ENCODE peak calls at places on chromosome 1, in ten cellular contexts. One of them, this sample, is unnamed. For H3K4me1, the result is how much of the 10 kb centered on the place peaks cover.

GRCh38 chr1:163870666-163871065 is 548.9 kb downstream of the NUF2 start:
- DNase-seq in left ventricle myocardium inferior: no peak
- DNase-seq in foreskin keratinocyte: peak
- DNase-seq in CD8-positive, alpha-beta memory T cell: no peak
- DNase-seq in A549: no peak
- DNase-seq in stomach: no peak
- DNase-seq in NT2/D1: no peak
- DNase-seq in GM23248: peak
- DNase-seq in uterus: no peak
- DNase-seq in breast epithelium: no peak
- DNase-seq in this sample: no peak

GRCh38 chr1:41914515-41914914 is 4.2 kb downstream of the HIVEP3 start:
- DNase-seq in left ventricle myocardium inferior: no peak
- DNase-seq in A549: no peak
- DNase-seq in breast epithelium: no peak
- DNase-seq in NT2/D1: no peak
- DNase-seq in CD8-positive, alpha-beta memory T cell: no peak
- DNase-seq in GM23248: no peak
- DNase-seq in foreskin keratinocyte: no peak
- DNase-seq in uterus: no peak
- DNase-seq in stomach: no peak
- DNase-seq in this sample: no peak

GRCh38 chr1:164651378-164651951 is 92.5 kb downstream of the PBX1 start:
- DNase-seq in foreskin keratinocyte: no peak
- DNase-seq in breast epithelium: no peak
- DNase-seq in NT2/D1: no peak
- DNase-seq in stomach: peak
- DNase-seq in GM23248: peak
- DNase-seq in CD8-positive, alpha-beta memory T cell: peak
- DNase-seq in left ventricle myocardium inferior: no peak
- DNase-seq in A549: peak
- DNase-seq in uterus: no peak
- DNase-seq in this sample: peak

GRCh38 chr1:184825571-184825970 is 70.9 kb upstream of the EDEM3 start:
- DNase-seq in NT2/D1: no peak
- DNase-seq in GM23248: no peak
- DNase-seq in left ventricle myocardium inferior: no peak
- DNase-seq in CD8-positive, alpha-beta memory T cell: no peak
- DNase-seq in breast epithelium: no peak
- DNase-seq in A549: no peak
- DNase-seq in foreskin keratinocyte: no peak
- DNase-seq in uterus: no peak
- DNase-seq in stomach: no peak
- DNase-seq in this sample: no peak

GRCh38 chr1:160261526-160261877 is 847 bp downstream of the DCAF8 start:
- DNase-seq in NT2/D1: no peak
- DNase-seq in foreskin keratinocyte: peak
- DNase-seq in stomach: peak
- DNase-seq in CD8-positive, alpha-beta memory T cell: peak
- DNase-seq in left ventricle myocardium inferior: no peak
- DNase-seq in uterus: no peak
- DNase-seq in breast epithelium: no peak
- DNase-seq in A549: peak
- DNase-seq in GM23248: peak
- DNase-seq in this sample: peak

GRCh38 chr1:109838838-109839240 is 71.8 kb upstream of the CSF1 start:
- DNase-seq in stomach: no peak
- DNase-seq in A549: peak
- DNase-seq in NT2/D1: no peak
- DNase-seq in GM23248: peak
- DNase-seq in breast epithelium: no peak
- DNase-seq in CD8-positive, alpha-beta memory T cell: no peak
- DNase-seq in uterus: no peak
- DNase-seq in left ventricle myocardium inferior: no peak
- DNase-seq in foreskin keratinocyte: no peak
- DNase-seq in this sample: peak

GRCh38 chr1:230174765-230175747 is 108.0 kb downstream of the GALNT2 start:
- DNase-seq in A549: no peak
- DNase-seq in CD8-positive, alpha-beta memory T cell: no peak
- DNase-seq in foreskin keratinocyte: no peak
- DNase-seq in uterus: no peak
- DNase-seq in NT2/D1: no peak
- DNase-seq in breast epithelium: no peak
- DNase-seq in left ventricle myocardium inferior: no peak
- DNase-seq in GM23248: no peak
- DNase-seq in stomach: no peak
- DNase-seq in this sample: peak

GRCh38 chr1:172460901-172461315 is 17.0 kb upstream of the PIGC start:
- DNase-seq in left ventricle myocardium inferior: no peak
- DNase-seq in CD8-positive, alpha-beta memory T cell: no peak
- DNase-seq in uterus: no peak
- DNase-seq in NT2/D1: no peak
- DNase-seq in GM23248: no peak
- DNase-seq in stomach: no peak
- DNase-seq in breast epithelium: no peak
- DNase-seq in foreskin keratinocyte: no peak
- DNase-seq in A549: peak
- DNase-seq in this sample: no peak

GRCh38 chr1:56132520-56132919 is 446.8 kb downstream of the PLPP3 start:
- DNase-seq in NT2/D1: no peak
- DNase-seq in GM23248: no peak
- DNase-seq in uterus: no peak
- DNase-seq in left ventricle myocardium inferior: no peak
- DNase-seq in CD8-positive, alpha-beta memory T cell: no peak
- DNase-seq in A549: no peak
- DNase-seq in stomach: no peak
- DNase-seq in breast epithelium: no peak
- DNase-seq in foreskin keratinocyte: no peak
- DNase-seq in this sample: no peak

GRCh38 chr1:202143011-202143767 is 1.3 kb downstream of the ARL8A start:
- DNase-seq in CD8-positive, alpha-beta memory T cell: peak
- DNase-seq in uterus: no peak
- DNase-seq in foreskin keratinocyte: no peak
- DNase-seq in A549: no peak
- DNase-seq in GM23248: peak
- DNase-seq in breast epithelium: no peak
- DNase-seq in left ventricle myocardium inferior: peak
- DNase-seq in NT2/D1: no peak
- DNase-seq in stomach: no peak
- DNase-seq in this sample: no peak

GRCh38 chr1:201019321-201019977 is 4.1 kb downstream of the KIF21B start:
- DNase-seq in NT2/D1: no peak
- DNase-seq in A549: peak
- DNase-seq in GM23248: peak
- DNase-seq in stomach: peak
- DNase-seq in CD8-positive, alpha-beta memory T cell: peak
- DNase-seq in foreskin keratinocyte: peak
- DNase-seq in left ventricle myocardium inferior: peak
- DNase-seq in uterus: no peak
- DNase-seq in breast epithelium: no peak
- DNase-seq in this sample: no peak

GRCh38 chr1:244802556-244803239 is 32.8 kb upstream of the COX20 start:
- DNase-seq in CD8-positive, alpha-beta memory T cell: no peak
- DNase-seq in left ventricle myocardium inferior: no peak
- DNase-seq in GM23248: no peak
- DNase-seq in A549: no peak
- DNase-seq in NT2/D1: no peak
- DNase-seq in stomach: no peak
- DNase-seq in uterus: no peak
- DNase-seq in foreskin keratinocyte: no peak
- DNase-seq in breast epithelium: peak
- DNase-seq in this sample: no peak

GRCh38 chr1:33612877-33613487 is 140.5 kb downstream of the ZSCAN20 start:
- DNase-seq in A549: peak
- DNase-seq in foreskin keratinocyte: peak
- DNase-seq in stomach: peak
- DNase-seq in left ventricle myocardium inferior: peak
- DNase-seq in uterus: no peak
- DNase-seq in breast epithelium: no peak
- DNase-seq in GM23248: peak
- DNase-seq in CD8-positive, alpha-beta memory T cell: no peak
- DNase-seq in NT2/D1: peak
- DNase-seq in this sample: peak

GRCh38 chr1:234963904-234964702 is 164.5 kb downstream of the TOMM20 start:
- DNase-seq in foreskin keratinocyte: no peak
- DNase-seq in A549: peak
- DNase-seq in left ventricle myocardium inferior: peak
- DNase-seq in NT2/D1: no peak
- DNase-seq in GM23248: no peak
- DNase-seq in uterus: no peak
- DNase-seq in CD8-positive, alpha-beta memory T cell: no peak
- DNase-seq in stomach: peak
- DNase-seq in breast epithelium: no peak
- DNase-seq in this sample: no peak
- H3K4me1 ChIP-seq in foreskin keratinocyte: under half
- H3K4me1 ChIP-seq in A549: half or more
- H3K4me1 ChIP-seq in left ventricle myocardium inferior: half or more
- H3K4me1 ChIP-seq in NT2/D1: under half
- H3K4me1 ChIP-seq in GM23248: under half
- H3K4me1 ChIP-seq in uterus: under half
- H3K4me1 ChIP-seq in CD8-positive, alpha-beta memory T cell: half or more
- H3K4me1 ChIP-seq in stomach: half or more
- H3K4me1 ChIP-seq in breast epithelium: under half
- H3K4me1 ChIP-seq in this sample: half or more

GRCh38 chr1:54135436-54136120 is 17.2 kb downstream of the CDCP2 start:
- DNase-seq in A549: no peak
- DNase-seq in GM23248: peak
- DNase-seq in left ventricle myocardium inferior: no peak
- DNase-seq in NT2/D1: peak
- DNase-seq in foreskin keratinocyte: no peak
- DNase-seq in stomach: no peak
- DNase-seq in CD8-positive, alpha-beta memory T cell: no peak
- DNase-seq in uterus: no peak
- DNase-seq in breast epithelium: no peak
- DNase-seq in this sample: peak

GRCh38 chr1:54137532-54138061 is 15.2 kb downstream of the CDCP2 start:
- DNase-seq in breast epithelium: no peak
- DNase-seq in NT2/D1: no peak
- DNase-seq in uterus: peak
- DNase-seq in foreskin keratinocyte: no peak
- DNase-seq in A549: no peak
- DNase-seq in left ventricle myocardium inferior: no peak
- DNase-seq in GM23248: peak
- DNase-seq in stomach: no peak
- DNase-seq in CD8-positive, alpha-beta memory T cell: no peak
- DNase-seq in this sample: no peak

GRCh38 chr1:54134301-54134700 is 18.5 kb downstream of the CDCP2 start:
- DNase-seq in uterus: no peak
- DNase-seq in GM23248: no peak
- DNase-seq in NT2/D1: no peak
- DNase-seq in CD8-positive, alpha-beta memory T cell: no peak
- DNase-seq in breast epithelium: no peak
- DNase-seq in left ventricle myocardium inferior: no peak
- DNase-seq in foreskin keratinocyte: no peak
- DNase-seq in stomach: no peak
- DNase-seq in A549: no peak
- DNase-seq in this sample: no peak

GRCh38 chr1:54136963-54137531 is 15.8 kb downstream of the CDCP2 start:
- DNase-seq in breast epithelium: no peak
- DNase-seq in left ventricle myocardium inferior: no peak
- DNase-seq in stomach: no peak
- DNase-seq in uterus: no peak
- DNase-seq in foreskin keratinocyte: no peak
- DNase-seq in GM23248: no peak
- DNase-seq in NT2/D1: no peak
- DNase-seq in A549: no peak
- DNase-seq in CD8-positive, alpha-beta memory T cell: no peak
- DNase-seq in this sample: no peak

DNA sequence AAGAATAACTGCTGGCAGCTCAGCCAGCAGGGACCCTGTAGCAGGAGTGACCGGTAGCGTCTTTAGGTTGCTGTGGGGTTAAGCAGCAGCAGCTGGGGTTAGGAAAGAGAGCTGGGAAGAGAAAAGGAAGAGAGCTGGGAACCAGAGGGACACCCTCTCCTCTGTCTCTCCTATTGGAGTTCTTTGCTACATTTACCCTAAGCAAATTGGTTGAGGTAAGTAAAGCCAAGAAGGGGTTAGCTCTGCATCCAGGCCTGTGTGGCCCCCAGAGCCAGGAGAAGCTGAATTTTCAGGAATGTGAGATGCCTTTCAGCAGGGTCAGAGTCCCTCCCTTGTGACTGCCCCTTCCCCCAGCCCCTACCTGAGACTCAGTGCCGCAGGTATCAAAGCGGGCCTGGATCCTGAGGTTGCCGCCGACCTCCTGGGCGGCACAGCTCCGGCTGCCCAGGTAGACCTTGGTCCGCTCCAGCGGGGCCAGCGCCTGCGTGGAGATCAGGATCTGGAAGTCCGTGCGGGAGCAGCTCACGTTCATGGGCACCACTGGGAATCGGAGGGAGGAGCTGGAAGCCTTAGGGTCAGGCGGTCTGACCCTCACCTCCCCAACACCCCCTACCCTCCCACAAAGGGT is 16.4 kb downstream of the CDCP2 start:
- DNase-seq in A549: no peak
- DNase-seq in GM23248: no peak
- DNase-seq in breast epithelium: no peak
- DNase-seq in NT2/D1: no peak
- DNase-seq in stomach: no peak
- DNase-seq in CD8-positive, alpha-beta memory T cell: no peak
- DNase-seq in left ventricle myocardium inferior: no peak
- DNase-seq in uterus: no peak
- DNase-seq in foreskin keratinocyte: no peak
- DNase-seq in this sample: no peak
- H3K4me1 ChIP-seq in A549: under half
- H3K4me1 ChIP-seq in GM23248: under half
- H3K4me1 ChIP-seq in breast epithelium: under half
- H3K4me1 ChIP-seq in NT2/D1: under half
- H3K4me1 ChIP-seq in stomach: under half
- H3K4me1 ChIP-seq in CD8-positive, alpha-beta memory T cell: under half
- H3K4me1 ChIP-seq in left ventricle myocardium inferior: under half
- H3K4me1 ChIP-seq in uterus: under half
- H3K4me1 ChIP-seq in foreskin keratinocyte: under half
- H3K4me1 ChIP-seq in this sample: half or more

DNA sequence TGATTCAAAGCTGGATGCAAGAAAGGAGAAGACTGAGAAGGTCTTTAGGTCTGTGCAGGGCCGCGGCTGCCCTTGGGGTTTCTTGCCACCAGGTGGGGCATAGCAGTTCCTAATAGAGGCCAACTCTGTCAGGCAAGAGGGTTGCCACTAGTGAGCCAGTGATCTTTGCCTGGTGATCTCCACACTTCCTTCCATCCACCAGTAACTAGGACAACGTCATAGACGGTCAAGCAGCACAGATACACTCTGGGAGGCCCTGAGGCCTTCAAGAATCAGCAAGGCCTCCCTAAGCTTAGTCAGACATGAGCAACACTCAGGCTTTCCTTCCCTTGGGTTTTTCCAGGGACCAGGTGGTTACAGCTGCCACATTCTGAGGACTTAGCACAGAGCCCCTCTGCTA is 32.9 kb upstream of the ATP2B4 start:
- DNase-seq in NT2/D1: no peak
- DNase-seq in foreskin keratinocyte: peak
- DNase-seq in CD8-positive, alpha-beta memory T cell: peak
- DNase-seq in left ventricle myocardium inferior: no peak
- DNase-seq in A549: peak
- DNase-seq in breast epithelium: no peak
- DNase-seq in stomach: peak
- DNase-seq in GM23248: peak
- DNase-seq in uterus: no peak
- DNase-seq in this sample: no peak
- H3K4me1 ChIP-seq in NT2/D1: under half
- H3K4me1 ChIP-seq in foreskin keratinocyte: under half
- H3K4me1 ChIP-seq in CD8-positive, alpha-beta memory T cell: under half
- H3K4me1 ChIP-seq in left ventricle myocardium inferior: under half
- H3K4me1 ChIP-seq in A549: under half
- H3K4me1 ChIP-seq in breast epithelium: under half
- H3K4me1 ChIP-seq in stomach: under half
- H3K4me1 ChIP-seq in GM23248: under half
- H3K4me1 ChIP-seq in uterus: under half
- H3K4me1 ChIP-seq in this sample: half or more

GRCh38 chr1:68431076-68431475 is 18.7 kb downstream of the RPE65 start:
- DNase-seq in NT2/D1: no peak
- DNase-seq in A549: no peak
- DNase-seq in stomach: no peak
- DNase-seq in CD8-positive, alpha-beta memory T cell: no peak
- DNase-seq in GM23248: no peak
- DNase-seq in left ventricle myocardium inferior: no peak
- DNase-seq in foreskin keratinocyte: no peak
- DNase-seq in uterus: no peak
- DNase-seq in breast epithelium: no peak
- DNase-seq in this sample: no peak
- H3K4me1 ChIP-seq in NT2/D1: under half
- H3K4me1 ChIP-seq in A549: under half
- H3K4me1 ChIP-seq in stomach: under half
- H3K4me1 ChIP-seq in CD8-positive, alpha-beta memory T cell: under half
- H3K4me1 ChIP-seq in GM23248: under half
- H3K4me1 ChIP-seq in left ventricle myocardium inferior: under half
- H3K4me1 ChIP-seq in foreskin keratinocyte: under half
- H3K4me1 ChIP-seq in uterus: under half
- H3K4me1 ChIP-seq in breast epithelium: under half
- H3K4me1 ChIP-seq in this sample: under half